ENCODE peak calls at places on chromosomes 5 and 9, in five cellular contexts. V, F, I, J and O are unnamed samples.

GRCh38 chr5:59813761-59814562 is 79.6 kb downstream of the PDE4D start:
- DNase-seq in V (no peak), J (no peak), I (no peak), F (peak), O (no peak)

GRCh38 chr5:15966651-15967050 is 212.9 kb downstream of the MARCHF11 start:
- DNase-seq in J (no peak), F (no peak), I (no peak), V (no peak), O (no peak)

GRCh38 chr5:92435781-92436180 is 1052.7 kb upstream of the ARRDC3 start:
- DNase-seq in F (no peak), J (no peak), I (no peak), V (no peak), O (no peak)

GRCh38 chr9:5438301-5439162 is 807 bp upstream of the PLGRKT start:
- DNase-seq in F (no peak), I (peak), J (peak), V (peak), O (no peak)

GRCh38 chr9:70475211-70475610 is 60.8 kb upstream of the KLF9 start:
- DNase-seq in I (no peak), J (no peak), V (no peak), F (no peak), O (no peak)

GRCh38 chr5:120452471-120452870 is 11.6 kb upstream of the PRR16 start:
- DNase-seq in I (no peak), J (no peak), V (no peak), F (no peak), O (no peak)

GRCh38 chr5:141564216-141564692 is 54.5 kb downstream of the DIAPH1 start:
- DNase-seq in I (peak), F (peak), V (peak), J (peak), O (peak)

GRCh38 chr5:137833463-137833862 is 34.2 kb upstream of the MYOT start:
- DNase-seq in I (no peak), J (no peak), F (peak), V (no peak), O (no peak)

GRCh38 chr5:97067296-97067695 is 75.1 kb downstream of the LIX1 start:
- DNase-seq in I (no peak), F (no peak), J (no peak), V (no peak), O (no peak)

GRCh38 chr5:40266952-40267351 is 412.8 kb upstream of the PTGER4 start:
- DNase-seq in V (no peak), F (no peak), J (no peak), I (no peak), O (no peak)

GRCh38 chr5:142432961-142433360 is 108.1 kb upstream of the SPRY4 start:
- DNase-seq in J (peak), V (peak), F (no peak), I (peak), O (peak)

GRCh38 chr9:108057421-108058136 is 568.0 kb upstream of the KLF4 start:
- DNase-seq in F (peak), I (no peak), V (no peak), J (no peak), O (no peak)

GRCh38 chr9:135126480-135127187 is 39.2 kb downstream of the OLFM1 start:
- DNase-seq in J (no peak), F (peak), I (no peak), V (no peak), O (no peak)

GRCh38 chr5:5941486-5941885 is 436.9 kb downstream of the MED10 start:
- DNase-seq in J (no peak), I (no peak), V (no peak), F (no peak), O (no peak)

GRCh38 chr5:124822647-124823046 is 76.2 kb upstream of the ZNF608 start:
- DNase-seq in V (no peak), I (no peak), J (no peak), F (no peak), O (no peak)

GRCh38 chr5:54362434-54362833 is 52.1 kb upstream of the ARL15 start:
- DNase-seq in I (no peak), V (no peak), F (no peak), J (no peak), O (no peak)

GRCh38 chr5:123708074-123708806 is 196.3 kb downstream of the CSNK1G3 start:
- DNase-seq in F (no peak), V (no peak), I (no peak), J (no peak), O (no peak)

GRCh38 chr9:122190597-122191381 is 31.1 kb downstream of the MORN5 start:
- DNase-seq in J (no peak), I (no peak), V (no peak), F (peak), O (no peak)

GRCh38 chr5:93730124-93730523 is 11.3 kb downstream of the POU5F2 start:
- DNase-seq in V (no peak), F (no peak), I (no peak), J (no peak), O (no peak)

GRCh38 chr5:51977014-51977413 is 593.8 kb downstream of the ISL1 start:
- DNase-seq in J (no peak), F (no peak), I (no peak), V (no peak), O (no peak)

GRCh38 chr5:83972236-83972635 is 251.6 kb upstream of the HAPLN1 start:
- DNase-seq in F (no peak), I (no peak), V (no peak), J (no peak), O (no peak)